ENCODE peak calls at places on chromosome 18, in seven cellular contexts. D is activated B cell treated with CpG ODN at 0.5 μM for 24 hours, L is neural crest cell, B is heart left ventricle, X is tibial artery, S is endothelial cell of umbilical vein, O is foreskin fibroblast. K is an unnamed sample.

GRCh38 chr18:53380063-53380639 is 844.3 kb downstream of the MBD2 start:
- DNase-seq in O (peak), B (no peak), X (no peak), L (peak), D (no peak), S (peak), K (no peak)

GRCh38 chr18:21406111-21406510 is 164.1 kb downstream of the GREB1L start:
- DNase-seq in D (no peak), O (peak), B (no peak), L (no peak), X (no peak), S (no peak), K (no peak)

GRCh38 chr18:62663731-62664336 is 51.5 kb upstream of the PHLPP1 start:
- DNase-seq in X (no peak), B (no peak), L (no peak), S (no peak), D (no peak), O (peak), K (no peak)

GRCh38 chr18:59563386-59563785 is 133.8 kb downstream of the CCBE1 start:
- DNase-seq in O (peak), B (no peak), X (no peak), S (no peak), L (no peak), D (no peak), K (no peak)

GRCh38 chr18:48361801-48362200 is 47.4 kb downstream of the ZBTB7C start:
- DNase-seq in L (no peak), B (no peak), S (no peak), D (no peak), X (no peak), O (no peak), K (no peak)

GRCh38 chr18:42030586-42031182 is 75.7 kb downstream of the PIK3C3 start:
- DNase-seq in S (peak), D (no peak), L (peak), X (no peak), B (no peak), O (peak), K (no peak)

GRCh38 chr18:58013241-58014211 is 30.5 kb upstream of the NEDD4L start:
- DNase-seq in O (peak), X (no peak), S (no peak), D (no peak), L (no peak), B (no peak), K (no peak)

GRCh38 chr18:11268691-11269686 is 119.6 kb upstream of the PIEZO2 start:
- DNase-seq in S (no peak), O (peak), X (no peak), B (no peak), L (no peak), D (no peak), K (no peak)

GRCh38 chr18:57434177-57434535 is 1.0 kb upstream of the ONECUT2 start:
- DNase-seq in L (no peak), D (no peak), X (no peak), O (no peak), S (no peak), B (no peak), K (no peak)

GRCh38 chr18:47615043-47615442 is 315.4 kb downstream of the SMAD2 start:
- DNase-seq in X (no peak), D (no peak), O (no peak), B (no peak), S (no peak), L (no peak), K (no peak)

GRCh38 chr18:24021505-24021904 is 7.0 kb downstream of the TTC39C start:
- DNase-seq in D (no peak), X (no peak), B (no peak), L (no peak), O (no peak), S (no peak), K (no peak)

GRCh38 chr18:24026457-24026856 is 11.9 kb downstream of the TTC39C start:
- DNase-seq in S (no peak), L (no peak), D (no peak), X (no peak), B (no peak), O (no peak), K (no peak)

GRCh38 chr18:24022141-24022540 is 7.6 kb downstream of the TTC39C start:
- DNase-seq in D (no peak), L (no peak), B (no peak), O (peak), S (no peak), X (no peak), K (no peak)

GRCh38 chr18:24024425-24024824 is 9.9 kb downstream of the TTC39C start:
- DNase-seq in L (no peak), B (no peak), O (no peak), S (no peak), X (no peak), D (no peak), K (no peak)

DNA sequence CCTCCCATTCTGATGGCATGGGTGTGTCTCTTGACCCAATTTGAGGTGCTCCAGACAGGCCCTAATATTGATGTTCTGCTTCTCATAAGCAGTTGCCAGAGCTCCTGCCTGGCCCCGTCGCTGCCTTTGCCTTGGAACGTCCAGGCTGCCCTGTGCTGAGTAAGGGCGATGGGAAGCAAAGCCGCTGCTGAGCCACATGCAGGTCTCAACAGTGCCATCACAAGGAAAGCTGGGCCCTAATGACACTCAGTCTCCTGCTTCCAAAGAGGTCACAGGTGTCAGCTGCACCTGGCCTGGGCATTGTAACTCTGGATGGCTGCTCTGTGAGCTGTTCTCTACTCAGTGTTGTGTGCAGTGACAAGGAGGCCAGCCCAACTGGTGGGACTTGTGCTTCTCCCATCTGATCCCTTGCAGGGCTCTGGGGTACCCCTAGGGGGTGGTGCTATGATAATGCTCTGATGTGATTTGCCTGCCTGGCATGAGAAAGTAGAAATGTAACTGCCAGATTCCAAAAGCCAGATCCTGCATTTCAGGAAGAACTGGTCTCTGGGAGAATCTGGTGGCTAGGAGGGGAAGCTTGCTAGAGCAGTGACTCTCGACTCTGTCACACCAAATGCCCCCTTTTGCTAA is 8.7 kb downstream of the TTC39C start:
- DNase-seq in S (no peak), X (no peak), B (no peak), D (no peak), O (no peak), L (no peak), K (no peak)
- TF ChIP-seq CTCF in S (no peak), X (no peak), B (no peak), D (no peak), O (no peak), L (peak), K (no peak)

DNA sequence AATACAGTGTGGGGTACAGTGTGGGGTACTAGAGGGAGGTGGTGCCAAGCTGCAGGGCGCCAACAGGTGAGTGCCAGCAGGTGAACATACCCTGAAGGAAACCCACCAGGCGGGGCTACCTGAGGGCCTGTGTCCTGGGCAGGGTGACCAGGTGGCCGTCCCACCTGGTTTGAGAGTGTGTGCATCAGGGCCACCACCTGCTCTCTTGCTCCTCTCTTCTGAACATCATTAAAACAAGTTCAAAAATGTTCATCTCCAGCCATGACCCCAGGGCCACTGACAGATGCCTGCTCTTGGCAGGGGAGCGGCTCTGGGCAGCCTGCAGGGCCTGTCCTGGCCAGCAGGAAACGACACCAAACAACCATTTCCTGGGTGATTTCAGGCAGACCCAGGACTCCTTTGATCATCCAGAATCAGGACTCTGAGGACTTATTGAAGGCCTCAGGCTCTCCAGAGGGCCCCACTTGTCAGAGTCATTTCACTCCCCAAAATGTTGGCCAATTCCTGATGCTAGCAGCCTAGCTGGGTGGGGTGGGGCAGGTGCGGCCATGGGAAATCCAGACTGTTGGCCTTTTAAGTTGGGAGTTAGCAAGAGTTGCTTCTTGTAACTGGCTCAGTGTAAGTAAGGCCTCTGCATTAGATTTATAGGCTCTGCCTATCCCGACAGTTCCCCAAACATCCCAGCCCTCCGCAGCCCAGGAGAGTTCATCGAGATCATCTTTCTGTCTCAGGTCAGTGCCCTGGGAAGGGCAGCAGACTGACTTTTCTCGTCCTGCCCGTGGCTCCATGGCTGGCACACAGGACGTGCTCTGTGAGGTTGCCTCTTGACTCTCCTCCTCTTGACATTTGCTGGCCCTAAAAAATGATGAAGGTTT is 111.5 kb upstream of the ZNF236 start:
- DNase-seq in S (no peak), L (no peak), D (no peak), X (peak), O (no peak), B (no peak), K (no peak)
- TF ChIP-seq CTCF in S (no peak), L (no peak), D (no peak), X (no peak), O (no peak), B (no peak), K (no peak)

DNA sequence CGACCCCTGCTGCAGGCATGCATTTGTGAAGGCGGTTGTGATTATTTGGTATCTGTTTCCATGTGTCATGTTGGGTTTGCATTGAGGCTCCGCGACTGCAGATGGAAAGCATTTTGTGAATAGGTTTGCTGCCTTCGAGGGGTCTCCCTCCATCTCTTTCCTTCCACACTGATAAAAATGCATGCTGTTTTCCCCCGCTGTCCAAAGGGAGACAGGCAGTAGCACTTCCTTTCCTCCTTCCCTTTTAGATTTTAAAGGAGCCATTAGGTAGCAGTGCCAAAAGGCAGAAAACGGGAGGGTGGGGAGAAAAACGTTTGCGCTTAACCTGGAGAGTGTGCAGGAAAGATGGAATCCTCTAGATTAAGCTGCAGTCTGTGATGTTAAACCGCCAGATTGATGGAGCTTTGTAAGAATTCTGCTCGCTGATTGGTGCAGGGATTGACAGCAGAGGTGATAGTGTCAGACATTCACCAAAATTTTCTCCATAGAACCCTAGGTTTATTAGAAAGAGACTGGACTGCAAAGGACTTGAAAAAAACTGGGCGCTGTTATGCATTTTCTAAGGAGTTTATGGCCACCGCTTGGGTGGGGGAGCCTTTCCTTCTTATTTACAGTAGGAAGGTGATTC is 653 bp downstream of the MAPRE2 start:
- DNase-seq in L (no peak), D (no peak), O (no peak), B (no peak), X (no peak), S (no peak), K (no peak)
- TF ChIP-seq CTCF in L (peak), D (no peak), O (no peak), B (no peak), X (no peak), S (no peak), K (no peak)

DNA sequence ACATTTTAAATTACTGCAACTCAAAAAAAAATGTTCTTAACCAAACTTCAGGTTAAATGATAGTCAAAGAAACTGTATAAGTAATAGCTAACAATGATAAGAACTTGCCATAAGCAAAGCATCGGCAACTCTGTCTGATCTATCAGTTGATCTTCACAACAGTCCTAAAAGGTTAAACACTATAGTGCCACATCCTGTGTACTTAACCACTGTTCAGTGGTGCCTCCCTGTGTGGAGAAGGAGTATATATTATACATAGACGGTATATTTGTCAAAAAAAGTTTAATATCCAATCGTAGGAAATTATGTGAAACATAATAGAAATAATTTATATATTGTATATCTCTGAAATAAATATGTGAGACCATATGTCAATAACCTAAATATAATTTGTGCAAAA is 13.0 kb downstream of the DTNA start:
- DNase-seq in D (no peak), X (no peak), S (no peak), O (peak), L (no peak), B (no peak), K (no peak)
- TF ChIP-seq CTCF in D (no peak), X (no peak), S (no peak), O (no peak), L (no peak), B (no peak), K (peak)

GRCh38 chr18:3118195-3119010 is 101.4 kb downstream of the MYOM1 start:
- DNase-seq in S (no peak), B (no peak), X (no peak), D (no peak), O (no peak), L (no peak), K (no peak)

GRCh38 chr18:3119401-3120323 is 100.1 kb downstream of the MYOM1 start:
- DNase-seq in S (no peak), O (peak), L (no peak), B (no peak), X (no peak), D (no peak), K (no peak)

GRCh38 chr18:3122851-3123250 is 96.9 kb downstream of the MYOM1 start:
- DNase-seq in X (no peak), L (no peak), O (no peak), D (no peak), B (no peak), S (no peak), K (no peak)

GRCh38 chr18:3120356-3120755 is 99.4 kb downstream of the MYOM1 start:
- DNase-seq in D (no peak), L (no peak), S (no peak), O (no peak), X (no peak), B (no peak), K (no peak)

DNA sequence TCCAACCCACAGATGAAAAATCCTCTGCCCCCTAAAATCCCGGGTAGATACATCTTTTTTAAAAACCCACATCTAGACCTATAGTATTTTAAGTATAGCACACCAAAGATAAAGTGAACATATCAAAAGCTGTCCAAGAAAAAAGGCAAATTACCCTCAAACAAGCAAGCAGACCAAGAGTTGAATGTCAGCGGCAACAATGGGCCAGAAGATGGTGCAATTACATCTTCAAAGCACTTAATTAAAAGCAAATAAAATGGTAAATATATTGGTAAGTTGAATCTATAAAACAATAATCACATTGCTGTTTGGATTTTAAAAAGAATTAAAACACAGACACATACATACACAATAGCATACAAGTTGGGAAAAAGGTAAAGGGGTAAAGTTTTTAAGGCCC is 98.5 kb downstream of the MYOM1 start:
- DNase-seq in S (no peak), O (peak), X (no peak), L (no peak), B (no peak), D (no peak), K (no peak)
- TF ChIP-seq CTCF in S (no peak), O (no peak), X (no peak), L (no peak), B (no peak), D (no peak), K (no peak)

GRCh38 chr18:12283256-12283655 is 24.8 kb upstream of the TUBB6 start:
- DNase-seq in S (peak), X (no peak), D (no peak), B (no peak), L (no peak), O (peak), K (no peak)
- TF ChIP-seq CTCF in S (peak), X (no peak), D (no peak), B (no peak), L (peak), O (peak), K (no peak)